ENCODE peak calls at places on chromosome 13, in eight cellular contexts. W is aorta, U is AG09309, B is foreskin fibroblast, Z is pancreas, A is lower leg skin, C is fibroblast of the aortic adventitia, F is heart right ventricle. D is an unnamed sample.

GRCh38 chr13:75908137-75908536 is 272.0 kb downstream of the LMO7 start:
- DNase-seq in U (no peak), B (peak; percentile 21), W (peak; percentile 73), F (peak; percentile 50), Z (no peak), A (no peak), C (peak; percentile 58), D (peak; percentile 5)

GRCh38 chr13:44498969-44499368 is 77.2 kb downstream of the TSC22D1 start:
- DNase-seq in Z (no peak), C (peak; percentile 39), U (no peak), B (no peak), W (no peak), F (no peak), A (no peak), D (no peak)

GRCh38 chr13:52599853-52600603 is 42.2 kb upstream of the HNRNPA1L2 start:
- DNase-seq in W (peak; percentile 81), B (no peak), C (no peak), Z (peak; percentile 25), F (peak; percentile 25), U (no peak), A (no peak), D (no peak)

GRCh38 chr13:54733639-54734038 is 1705.0 kb downstream of the OLFM4 start:
- DNase-seq in B (no peak), C (no peak), U (no peak), A (no peak), Z (no peak), W (no peak), F (no peak), D (no peak)

GRCh38 chr13:101218484-101218883 is 197.8 kb downstream of the NALCN start:
- DNase-seq in W (no peak), Z (no peak), U (no peak), C (no peak), B (peak; percentile 35), F (no peak), A (no peak), D (no peak)

GRCh38 chr13:107870400-107870799 is 344.9 kb downstream of the LIG4 start:
- DNase-seq in C (no peak), F (no peak), B (no peak), W (no peak), U (no peak), A (no peak), Z (no peak), D (no peak)

GRCh38 chr13:103694033-103694432 is 627.8 kb upstream of the SLC10A2 start:
- DNase-seq in B (no peak), A (no peak), F (no peak), C (no peak), U (no peak), Z (no peak), W (no peak), D (no peak)

GRCh38 chr13:112159575-112160547 is 92.9 kb downstream of the SOX1 start:
- DNase-seq in Z (no peak), A (no peak), W (peak; percentile 55), B (no peak), U (no peak), F (no peak), C (no peak), D (no peak)

GRCh38 chr13:30409911-30410704 is 12.2 kb upstream of the UBE2L5 start:
- DNase-seq in U (no peak), B (peak; percentile 73), C (peak; percentile 93), W (no peak), A (no peak), Z (no peak), F (no peak), D (no peak)

GRCh38 chr13:38415233-38415632 is 65.6 kb downstream of the UFM1 start:
- DNase-seq in F (no peak), W (no peak), B (no peak), C (no peak), Z (no peak), A (no peak), U (no peak), D (no peak)

GRCh38 chr13:27969073-27969865 is at the start of gene CDX2:
- DNase-seq in U (no peak), Z (peak; percentile 62), B (no peak), C (no peak), F (no peak), A (no peak), W (no peak), D (no peak)

GRCh38 chr13:82693607-82694006 is 1188.7 kb downstream of the SLITRK1 start:
- DNase-seq in A (no peak), C (no peak), Z (no peak), U (no peak), W (no peak), B (no peak), F (no peak), D (no peak)

GRCh38 chr13:82688400-82688999 is 1193.8 kb downstream of the SLITRK1 start:
- DNase-seq in W (no peak), B (no peak), Z (no peak), C (peak; percentile 43), F (no peak), U (no peak), A (no peak), D (no peak)
- H3K4me3 ChIP-seq in W (peak overlapping the region; percentile 26), B (peak overlapping the region; percentile 38), Z (peak overlapping the region; percentile 23), C (peak overlapping the region; percentile 42), F (peak overlapping the region; percentile 41), U (peak overlapping the region; percentile 14), A (no peak overlapping the region), D (no peak overlapping the region)

GRCh38 chr13:98141938-98142426 is 912 bp upstream of the FARP1 start:
- DNase-seq in C (no peak), A (peak; percentile 23), U (no peak), Z (no peak), W (no peak), F (peak; percentile 19), B (no peak), D (no peak)
- H3K4me3 ChIP-seq in C (no peak overlapping the region), A (peak overlapping the region; percentile 43), U (no peak overlapping the region), Z (peak overlapping the region; percentile 79), W (no peak overlapping the region), F (peak overlapping the region; percentile 75), B (peak overlapping the region; percentile 64), D (peak overlapping the region; percentile 57)

DNA sequence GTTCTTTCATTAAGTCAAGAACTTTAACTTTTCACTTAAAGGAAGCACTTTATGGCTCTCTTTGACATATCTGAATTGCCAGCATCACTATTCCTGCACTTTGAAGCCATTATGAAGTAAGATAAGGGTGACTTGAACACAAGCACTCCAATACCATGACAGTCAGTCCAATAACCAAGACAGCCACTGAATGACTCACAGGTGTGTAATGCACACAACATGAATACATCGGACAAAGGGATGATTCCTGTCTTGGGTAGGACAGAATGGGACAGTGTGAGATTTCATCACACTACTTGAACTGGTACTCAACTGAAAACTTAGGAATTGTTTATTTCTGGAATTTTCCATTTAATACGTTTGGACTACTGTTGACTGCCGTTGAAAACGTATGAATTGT is 233.7 kb upstream of the IPO5 start:
- DNase-seq in U (no peak), F (no peak), C (no peak), A (no peak), Z (no peak), W (no peak), B (no peak), D (no peak)
- H3K4me3 ChIP-seq in U (no peak overlapping the region), F (no peak overlapping the region), C (no peak overlapping the region), A (no peak overlapping the region), Z (no peak overlapping the region), W (no peak overlapping the region), B (no peak overlapping the region), D (no peak overlapping the region)

GRCh38 chr13:106474906-106475305 is 60.6 kb downstream of the EFNB2 start:
- DNase-seq in Z (no peak), F (no peak), C (no peak), A (no peak), B (no peak), U (no peak), W (no peak), D (no peak)

GRCh38 chr13:106468948-106469590 is 66.4 kb downstream of the EFNB2 start:
- DNase-seq in U (no peak), C (no peak), W (no peak), Z (no peak), F (no peak), A (no peak), B (no peak), D (no peak)

GRCh38 chr13:106473174-106473573 is 62.3 kb downstream of the EFNB2 start:
- DNase-seq in W (no peak), C (no peak), U (no peak), Z (no peak), F (peak; percentile 42), A (no peak), B (no peak), D (no peak)

GRCh38 chr13:106472621-106473020 is 62.8 kb downstream of the EFNB2 start:
- DNase-seq in W (no peak), U (no peak), B (no peak), Z (no peak), F (no peak), C (no peak), A (no peak), D (no peak)

DNA sequence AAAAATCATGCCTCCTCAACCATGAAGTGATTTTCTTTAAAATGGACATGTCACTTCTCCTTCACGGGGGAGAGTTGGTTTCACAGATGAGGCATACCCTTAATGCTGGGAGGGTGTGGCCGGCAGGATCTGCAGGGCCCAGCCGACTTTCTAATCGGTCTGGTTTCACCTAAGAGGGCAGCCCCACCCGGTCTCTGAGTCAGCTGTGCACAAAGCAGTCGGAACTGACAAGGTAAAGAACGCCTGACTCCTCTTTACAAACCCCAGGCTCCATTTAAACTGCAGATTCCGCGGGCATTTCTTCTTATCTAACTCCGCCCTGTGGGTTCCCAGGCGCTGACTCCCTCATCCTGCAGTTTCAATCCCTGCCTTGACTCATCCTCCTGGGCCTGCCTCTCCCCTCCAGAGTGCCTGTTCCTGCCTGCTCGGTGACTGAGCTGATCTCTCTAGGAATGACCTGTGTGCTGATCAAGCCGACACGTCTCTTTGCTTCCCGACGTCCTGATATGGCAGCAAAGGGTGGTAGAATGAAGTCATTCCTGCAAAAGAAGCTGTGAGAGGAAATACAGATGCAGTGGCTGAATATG is 63.4 kb downstream of the EFNB2 start:
- DNase-seq in A (peak; percentile 71), C (peak; percentile 85), U (peak; percentile 61), W (peak; percentile 77), B (peak; percentile 68), F (no peak), Z (no peak), D (peak; percentile 35)
- H3K4me3 ChIP-seq in A (no peak overlapping the region), C (peak overlapping the region; percentile 52), U (peak overlapping the region; percentile 26), W (peak overlapping the region; percentile 2), B (peak overlapping the region; percentile 13), F (peak overlapping the region; percentile 43), Z (no peak overlapping the region), D (peak overlapping the region; percentile 14)

DNA sequence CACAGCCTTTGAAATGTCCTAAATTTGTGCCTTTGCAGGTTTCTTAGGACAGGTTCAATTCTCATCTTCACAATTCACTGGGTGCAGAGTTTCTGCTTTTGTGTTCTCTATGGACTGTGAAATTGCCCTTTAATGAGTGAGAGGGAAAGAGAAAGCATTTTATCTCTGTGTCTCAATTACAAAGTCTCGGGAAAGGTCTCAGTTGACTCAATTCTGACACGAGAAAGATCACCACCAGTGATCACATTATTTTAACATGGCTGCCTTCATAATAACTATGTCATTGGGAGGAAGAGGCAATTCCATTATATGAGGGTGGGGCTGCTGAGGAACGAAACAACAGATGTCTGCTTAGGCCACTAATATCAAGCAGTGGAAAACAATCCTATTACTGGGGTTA is 26.2 kb upstream of the LRCH1 start:
- DNase-seq in W (no peak), U (no peak), C (no peak), B (no peak), Z (no peak), A (no peak), F (no peak), D (no peak)
- H3K4me3 ChIP-seq in W (no peak overlapping the region), U (no peak overlapping the region), C (no peak overlapping the region), B (no peak overlapping the region), Z (no peak overlapping the region), A (no peak overlapping the region), F (no peak overlapping the region), D (no peak overlapping the region)

D was measured in astrocyte of the cerebellum.